ENCODE peak calls at places on chromosomes 13 and 19, in six cellular contexts. One of them, this sample, is unnamed.

GRCh38 chr19:46907880-46908279 is 47.1 kb downstream of the ARHGAP35 start:
- DNase-seq in WTC11: no peak
- DNase-seq in HepG2: no peak
- DNase-seq in H1: no peak
- DNase-seq in A549: no peak
- DNase-seq in K562: no peak
- DNase-seq in this sample: no peak

GRCh38 chr13:85441364-85441763 is 357.9 kb downstream of the SLITRK6 start:
- DNase-seq in A549: no peak
- DNase-seq in K562: no peak
- DNase-seq in HepG2: no peak
- DNase-seq in H1: no peak
- DNase-seq in WTC11: no peak
- DNase-seq in this sample: no peak

GRCh38 chr19:8526345-8527062 is 12.5 kb upstream of the ZNF414 start:
- DNase-seq in WTC11: peak; percentile 95
- DNase-seq in H1: peak; percentile 97
- DNase-seq in HepG2: peak; percentile 87
- DNase-seq in A549: peak; percentile 67
- DNase-seq in K562: peak; percentile 87
- DNase-seq in this sample: peak; percentile 92

GRCh38 chr19:57244513-57244912 is 4.1 kb downstream of the ZNF805 start:
- DNase-seq in K562: no peak
- DNase-seq in H1: no peak
- DNase-seq in HepG2: no peak
- DNase-seq in A549: no peak
- DNase-seq in WTC11: no peak
- DNase-seq in this sample: no peak

GRCh38 chr19:40603719-40604646 is 2.8 kb downstream of the LTBP4 start:
- DNase-seq in HepG2: peak; percentile 96
- DNase-seq in K562: peak; percentile 76
- DNase-seq in WTC11: peak; percentile 100
- DNase-seq in A549: peak; percentile 99
- DNase-seq in H1: peak; percentile 97
- DNase-seq in this sample: peak; percentile 96

GRCh38 chr13:100815476-100816046 is 141.0 kb upstream of the TMTC4 start:
- DNase-seq in K562: no peak
- DNase-seq in A549: no peak
- DNase-seq in HepG2: no peak
- DNase-seq in H1: no peak
- DNase-seq in WTC11: no peak
- DNase-seq in this sample: no peak

GRCh38 chr13:60851378-60851777 is 454.4 kb downstream of the TDRD3 start:
- DNase-seq in HepG2: no peak
- DNase-seq in K562: no peak
- DNase-seq in H1: no peak
- DNase-seq in WTC11: no peak
- DNase-seq in A549: no peak
- DNase-seq in this sample: no peak

GRCh38 chr19:800360-801029 is 3.2 kb downstream of the PTBP1 start:
- DNase-seq in A549: no peak
- DNase-seq in K562: peak; percentile 18
- DNase-seq in WTC11: no peak
- DNase-seq in HepG2: peak; percentile 70
- DNase-seq in H1: no peak
- DNase-seq in this sample: peak; percentile 23

GRCh38 chr13:52793507-52793906 is 53.9 kb upstream of the CNMD start:
- DNase-seq in A549: no peak
- DNase-seq in HepG2: no peak
- DNase-seq in K562: no peak
- DNase-seq in WTC11: no peak
- DNase-seq in H1: no peak
- DNase-seq in this sample: no peak

GRCh38 chr13:27296496-27296895 is 25.9 kb downstream of the RASL11A start:
- DNase-seq in H1: no peak
- DNase-seq in WTC11: no peak
- DNase-seq in K562: no peak
- DNase-seq in A549: no peak
- DNase-seq in HepG2: no peak
- DNase-seq in this sample: no peak

GRCh38 chr19:29715695-29716581 is 877 bp upstream of the C19orf12 start:
- DNase-seq in WTC11: no peak
- DNase-seq in H1: no peak
- DNase-seq in HepG2: peak; percentile 38
- DNase-seq in K562: no peak
- DNase-seq in A549: no peak
- DNase-seq in this sample: no peak

GRCh38 chr19:1249298-1249989 is 1.1 kb downstream of the MIDN start:
- DNase-seq in WTC11: peak; percentile 92
- DNase-seq in H1: peak; percentile 89
- DNase-seq in HepG2: peak; percentile 89
- DNase-seq in A549: no peak
- DNase-seq in K562: peak; percentile 71
- DNase-seq in this sample: peak; percentile 94

GRCh38 chr13:107807306-107808073 is 407.8 kb downstream of the LIG4 start:
- DNase-seq in HepG2: no peak
- DNase-seq in WTC11: no peak
- DNase-seq in H1: no peak
- DNase-seq in K562: no peak
- DNase-seq in A549: no peak
- DNase-seq in this sample: peak; percentile 78

GRCh38 chr13:95643814-95644598 is 500 bp downstream of the DZIP1 start:
- DNase-seq in K562: no peak
- DNase-seq in HepG2: peak; percentile 2
- DNase-seq in A549: peak; percentile 10
- DNase-seq in H1: peak; percentile 88
- DNase-seq in WTC11: peak; percentile 56
- DNase-seq in this sample: peak; percentile 67

GRCh38 chr19:46944918-46945628 is 74.6 kb upstream of the NPAS1 start:
- DNase-seq in WTC11: peak; percentile 54
- DNase-seq in K562: peak; percentile 31
- DNase-seq in A549: no peak
- DNase-seq in H1: peak; percentile 52
- DNase-seq in HepG2: no peak
- DNase-seq in this sample: peak; percentile 54

GRCh38 chr13:76289558-76289957 is 596.6 kb downstream of the KCTD12 start:
- DNase-seq in A549: no peak
- DNase-seq in WTC11: no peak
- DNase-seq in HepG2: no peak
- DNase-seq in K562: no peak
- DNase-seq in H1: no peak
- DNase-seq in this sample: no peak

GRCh38 chr13:40375522-40376171 is 290.8 kb downstream of the FOXO1 start:
- DNase-seq in K562: no peak
- DNase-seq in H1: peak; percentile 41
- DNase-seq in A549: no peak
- DNase-seq in HepG2: no peak
- DNase-seq in WTC11: no peak
- DNase-seq in this sample: no peak

GRCh38 chr19:588758-589692 is 656 bp upstream of the HCN2 start:
- DNase-seq in HepG2: no peak
- DNase-seq in K562: no peak
- DNase-seq in WTC11: no peak
- DNase-seq in H1: no peak
- DNase-seq in A549: no peak
- DNase-seq in this sample: no peak

GRCh38 chr13:112608212-112608611 is 20.3 kb upstream of the TUBGCP3 start:
- DNase-seq in HepG2: no peak
- DNase-seq in K562: no peak
- DNase-seq in A549: no peak
- DNase-seq in H1: no peak
- DNase-seq in WTC11: no peak
- DNase-seq in this sample: no peak

DNA sequence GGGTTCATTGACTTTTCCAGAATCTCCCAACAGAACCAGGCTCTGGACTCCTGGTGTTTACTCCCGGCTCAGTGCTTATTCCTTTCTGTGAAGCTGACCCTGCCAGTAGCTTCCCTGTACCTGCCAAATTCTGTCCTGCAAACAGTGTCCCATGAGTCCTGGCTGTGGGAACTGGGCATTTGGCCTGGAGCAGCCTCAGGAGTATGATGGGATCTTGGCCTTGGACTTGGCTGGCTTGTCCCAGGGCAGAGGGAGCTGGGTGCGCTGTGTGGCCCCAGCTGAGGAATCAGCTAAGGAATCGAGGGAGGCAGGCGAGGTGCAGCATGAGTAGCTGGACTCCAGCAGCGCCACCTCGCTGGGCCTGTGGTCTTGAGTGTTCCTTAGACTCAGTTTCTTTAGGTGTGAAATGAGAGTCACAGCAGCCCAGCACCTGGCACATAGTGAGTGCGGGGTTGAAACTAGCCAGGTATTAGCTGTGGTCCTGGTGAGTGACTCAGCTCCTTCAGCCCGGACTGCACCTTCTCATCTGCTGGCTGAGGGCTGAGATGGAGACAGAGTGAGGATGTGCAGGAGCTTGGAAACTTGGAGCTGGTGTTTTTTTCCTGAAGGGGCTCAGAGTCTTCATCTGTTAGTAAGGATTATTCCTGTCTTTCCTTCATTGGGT is 10.4 kb downstream of the CLASRP start:
- DNase-seq in H1: no peak
- DNase-seq in K562: no peak
- DNase-seq in WTC11: no peak
- DNase-seq in HepG2: no peak
- DNase-seq in A549: no peak
- DNase-seq in this sample: no peak
- TF ChIP-seq JUN in H1: no peak
- TF ChIP-seq JUN in K562: no peak
- TF ChIP-seq JUN in WTC11: no peak
- TF ChIP-seq JUN in HepG2: no peak
- TF ChIP-seq JUN in A549: no peak
- TF ChIP-seq JUN in this sample: no peak

DNA sequence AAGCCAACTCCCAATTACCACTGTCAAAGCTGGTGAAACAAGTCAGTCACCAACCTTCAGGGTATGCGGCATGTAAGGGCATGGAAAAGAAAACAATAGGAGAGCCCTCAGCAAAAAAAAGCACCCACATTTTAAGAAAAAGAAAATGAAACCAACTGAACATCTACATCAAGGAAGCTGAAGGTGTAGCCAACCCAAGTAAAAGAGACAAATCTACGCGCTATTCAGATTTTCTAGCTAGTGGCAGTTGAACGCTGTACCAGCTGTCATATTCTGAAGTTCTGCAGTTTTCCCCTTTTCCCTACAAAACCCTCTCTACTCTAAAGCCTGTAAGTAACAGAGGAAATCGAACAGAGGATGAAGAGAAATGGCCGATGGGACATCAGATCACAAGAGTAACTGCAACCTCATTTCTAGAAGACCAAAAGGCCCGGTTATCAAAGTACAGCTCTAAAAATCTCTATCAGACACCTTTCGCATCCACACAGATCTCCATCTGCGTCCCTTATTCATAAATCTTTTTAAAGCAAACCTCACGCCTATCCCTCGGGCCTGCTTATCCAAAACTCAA is 1.4 kb downstream of the MYCBP2 start:
- DNase-seq in HepG2: no peak
- DNase-seq in WTC11: no peak
- DNase-seq in K562: no peak
- DNase-seq in A549: no peak
- DNase-seq in H1: no peak
- DNase-seq in this sample: peak; percentile 51
- TF ChIP-seq JUN in HepG2: no peak
- TF ChIP-seq JUN in WTC11: no peak
- TF ChIP-seq JUN in K562: no peak
- TF ChIP-seq JUN in A549: no peak
- TF ChIP-seq JUN in H1: no peak
- TF ChIP-seq JUN in this sample: no peak

GRCh38 chr13:44374348-44374712 is 706 bp downstream of the SERP2 start:
- DNase-seq in K562: no peak
- DNase-seq in H1: no peak
- DNase-seq in A549: no peak
- DNase-seq in HepG2: no peak
- DNase-seq in WTC11: no peak
- DNase-seq in this sample: no peak
- TF ChIP-seq JUN in K562: no peak
- TF ChIP-seq JUN in H1: no peak
- TF ChIP-seq JUN in A549: no peak
- TF ChIP-seq JUN in HepG2: no peak
- TF ChIP-seq JUN in WTC11: no peak
- TF ChIP-seq JUN in this sample: no peak

GRCh38 chr19:54190503-54190941 is 586 bp upstream of the TSEN34 start:
- DNase-seq in H1: peak; percentile 99
- DNase-seq in A549: peak; percentile 84
- DNase-seq in WTC11: peak; percentile 99
- DNase-seq in HepG2: peak; percentile 98
- DNase-seq in K562: peak; percentile 68
- DNase-seq in this sample: peak; percentile 100

GRCh38 chr19:54192972-54193371 is 1.9 kb downstream of the TSEN34 start:
- DNase-seq in K562: peak; percentile 12
- DNase-seq in HepG2: no peak
- DNase-seq in A549: no peak
- DNase-seq in H1: no peak
- DNase-seq in WTC11: no peak
- DNase-seq in this sample: no peak

GRCh38 chr19:54189668-54190502 is 505 bp upstream of the MBOAT7 start:
- DNase-seq in H1: peak; percentile 100
- DNase-seq in K562: peak; percentile 86
- DNase-seq in A549: peak; percentile 96
- DNase-seq in HepG2: peak; percentile 100
- DNase-seq in WTC11: peak; percentile 100
- DNase-seq in this sample: peak; percentile 100

GRCh38 chr19:54190942-54191670 is at the start of gene TSEN34:
- DNase-seq in WTC11: peak; percentile 80
- DNase-seq in A549: no peak
- DNase-seq in HepG2: peak; percentile 71
- DNase-seq in H1: peak; percentile 94
- DNase-seq in K562: peak; percentile 81
- DNase-seq in this sample: no peak

GRCh38 chr19:54191671-54192453 is 754 bp downstream of the TSEN34 start:
- DNase-seq in WTC11: no peak
- DNase-seq in HepG2: no peak
- DNase-seq in K562: no peak
- DNase-seq in A549: no peak
- DNase-seq in H1: no peak
- DNase-seq in this sample: no peak
- TF ChIP-seq JUN in WTC11: peak; percentile 49
- TF ChIP-seq JUN in HepG2: no peak
- TF ChIP-seq JUN in K562: no peak
- TF ChIP-seq JUN in A549: no peak
- TF ChIP-seq JUN in H1: no peak
- TF ChIP-seq JUN in this sample: no peak

This sample was measured in endothelial cell of umbilical vein.